ENCODE peak calls at places on chromosomes 4 and X, in five cellular contexts. O is naive thymus-derived CD4-positive, alpha-beta T cell; P is upper lobe of right lung; F is esophagus squamous epithelium; R is upper lobe of left lung. H is an unnamed sample.

GRCh38 chr4:80231180-80231579 is 33.9 kb downstream of the PRDM8 start:
- DNase-seq in P (no peak), F (no peak), R (no peak), O (no peak), H (no peak)

GRCh38 chr4:64341711-64342110 is 67.5 kb downstream of the TECRL start:
- DNase-seq in F (no peak), R (no peak), P (no peak), O (no peak), H (no peak)

GRCh38 chr4:73068496-73069337 is 799 bp downstream of the COX18 start:
- DNase-seq in F (no peak), P (no peak), O (no peak), R (no peak), H (no peak)

GRCh38 chr4:123351713-123352112 is 44.9 kb upstream of the SPRY1 start:
- DNase-seq in F (no peak), R (no peak), P (no peak), O (no peak), H (no peak)

GRCh38 chrX:30693999-30694650 is 40.9 kb downstream of the GK start:
- DNase-seq in R (no peak), P (no peak), O (no peak), F (no peak), H (no peak)

GRCh38 chrX:122907375-122907774 is 276.7 kb upstream of the GRIA3 start:
- DNase-seq in F (no peak), R (no peak), O (no peak), P (no peak), H (no peak)

GRCh38 chrX:102651242-102651967 is at the start of gene GPRASP1:
- DNase-seq in R (peak; percentile 41), O (peak; percentile 50), P (peak; percentile 72), F (peak; percentile 9), H (peak; percentile 85)

GRCh38 chr4:41360911-41361830 is 104.4 kb downstream of the UCHL1 start:
- DNase-seq in O (no peak), F (no peak), P (peak; percentile 74), R (peak; percentile 50), H (peak; percentile 66)

GRCh38 chrX:13888284-13888683 is 71.4 kb upstream of the GPM6B start:
- DNase-seq in F (no peak), R (no peak), O (no peak), P (no peak), H (no peak)

GRCh38 chrX:11558972-11559371 is 106.7 kb downstream of the ARHGAP6 start:
- DNase-seq in O (no peak), R (no peak), P (peak; percentile 45), F (no peak), H (no peak)

GRCh38 chrX:132968282-132968681 is 9.9 kb upstream of the HS6ST2 start:
- DNase-seq in R (no peak), P (no peak), F (no peak), O (no peak), H (no peak)

GRCh38 chrX:44314259-44314734 is 29.2 kb downstream of the EFHC2 start:
- DNase-seq in P (no peak), R (peak; percentile 35), F (no peak), O (no peak), H (no peak)

GRCh38 chr4:55754754-55755350 is 64.7 kb upstream of the EXOC1L start:
- DNase-seq in P (no peak), O (no peak), R (no peak), F (no peak), H (no peak)

GRCh38 chr4:105150511-105150910 is 3.8 kb downstream of the TET2 start:
- DNase-seq in R (no peak), P (no peak), O (no peak), F (no peak), H (no peak)

GRCh38 chrX:40009462-40009851 is 88.3 kb downstream of the BCOR start:
- DNase-seq in O (no peak), F (no peak), R (no peak), P (no peak), H (no peak)

GRCh38 chrX:49842603-49843002 is 13.5 kb downstream of the PAGE4 start:
- DNase-seq in R (no peak), F (no peak), O (no peak), P (no peak), H (no peak)

GRCh38 chr4:123017078-123017477 is 94.7 kb upstream of the NUDT6 start:
- DNase-seq in R (no peak), F (no peak), O (no peak), P (no peak), H (no peak)

GRCh38 chrX:22376369-22376768 is 103.7 kb downstream of the CBLL2 start:
- DNase-seq in P (no peak), O (no peak), R (no peak), F (no peak), H (no peak)

GRCh38 chr4:107044170-107044569 is 8.1 kb upstream of the DKK2 start:
- DNase-seq in O (no peak), F (no peak), P (no peak), R (no peak), H (no peak)

GRCh38 chr4:36255575-36255974 is 11.3 kb upstream of the ARAP2 start:
- DNase-seq in R (peak; percentile 27), F (no peak), P (no peak), O (no peak), H (no peak)

GRCh38 chr4:98284640-98285046 is 23.5 kb downstream of the RAP1GDS1 start:
- DNase-seq in P (no peak), R (no peak), O (no peak), F (no peak), H (no peak)

GRCh38 chr4:168540086-168540864 is 43.4 kb downstream of the PALLD start:
- DNase-seq in P (no peak), F (no peak), R (no peak), O (no peak), H (no peak)

GRCh38 chr4:160026720-160027119 is 923.8 kb downstream of the RAPGEF2 start:
- DNase-seq in R (no peak), P (no peak), F (no peak), O (no peak), H (no peak)

GRCh38 chr4:176123710-176124407 is 58.2 kb downstream of the WDR17 start:
- DNase-seq in O (no peak), F (no peak), P (no peak), R (peak; percentile 33), H (no peak)

GRCh38 chr4:185782523-185782922 is 29.5 kb downstream of the SORBS2 start:
- DNase-seq in R (no peak), O (no peak), P (no peak), F (no peak), H (no peak)

GRCh38 chr4:72319596-72319995 is 249.4 kb downstream of the ADAMTS3 start:
- DNase-seq in P (no peak), O (no peak), F (no peak), R (no peak), H (no peak)

GRCh38 chr4:53346920-53347852 is 18.7 kb downstream of the SCFD2 start:
- DNase-seq in R (no peak), O (no peak), F (no peak), P (no peak), H (no peak)

GRCh38 chr4:110266136-110266535 is 67.7 kb upstream of the ELOVL6 start:
- DNase-seq in R (no peak), P (no peak), F (no peak), O (no peak), H (no peak)

GRCh38 chr4:140904904-140905303 is 148.7 kb upstream of the TBC1D9 start:
- DNase-seq in F (no peak), O (no peak), R (no peak), P (no peak), H (no peak)

GRCh38 chrX:22095306-22095705 is 63.2 kb downstream of the PHEX start:
- DNase-seq in F (no peak), O (no peak), R (no peak), P (no peak), H (peak; percentile 46)

GRCh38 chr4:184293552-184293951 is 75.9 kb upstream of the ENPP6 start:
- DNase-seq in R (peak; percentile 67), P (no peak), O (no peak), F (no peak), H (no peak)

GRCh38 chrX:31293409-31293808 is 221.6 kb upstream of the FTHL17 start:
- DNase-seq in F (no peak), P (no peak), O (no peak), R (no peak), H (no peak)

GRCh38 chr4:40915318-40916217 is 165.8 kb downstream of the NSUN7 start:
- DNase-seq in R (no peak), F (no peak), P (no peak), O (no peak), H (no peak)

GRCh38 chr4:165079476-165079875 is 25.8 kb downstream of the TRIM75 start:
- DNase-seq in R (no peak), O (no peak), F (no peak), P (no peak), H (peak; percentile 55)

GRCh38 chr4:116361782-116362181 is 723.6 kb downstream of the TRAM1L1 start:
- DNase-seq in F (no peak), O (no peak), R (no peak), P (no peak), H (peak; percentile 39)

DNA sequence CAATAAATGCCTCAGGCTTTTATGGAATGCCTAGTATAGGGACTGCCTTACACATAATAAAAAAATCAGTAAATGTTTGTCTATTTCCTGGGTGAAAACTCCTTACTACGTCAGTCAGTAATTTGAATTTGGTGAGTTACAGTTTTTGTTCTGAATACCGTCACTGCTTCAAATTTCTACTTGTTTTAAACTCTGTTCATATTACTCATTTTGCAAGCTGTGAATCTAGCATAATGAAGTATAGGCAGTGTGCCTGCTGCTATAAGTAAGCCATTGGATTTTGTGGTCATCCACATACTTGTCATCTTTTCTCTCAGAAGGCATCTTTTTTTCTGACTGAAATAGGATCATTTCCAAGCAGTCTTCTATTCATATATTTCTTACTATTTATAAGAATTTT is 43.1 kb downstream of the SYNPO2 start:
- DNase-seq in P (no peak), O (no peak), R (no peak), F (no peak), H (no peak)
- H3K4me1 ChIP-seq in P (no peaks in the 10 kb centered on the region), O (no peaks in the 10 kb centered on the region), R (no peaks in the 10 kb centered on the region), F (no peaks in the 10 kb centered on the region), H (peaks cover 20% of the 10 kb centered on the region)

GRCh38 chr4:23888421-23889319 is 1.2 kb downstream of the PPARGC1A start:
- DNase-seq in F (no peak), O (no peak), P (no peak), R (no peak), H (no peak)
- H3K27ac ChIP-seq in F (peak overlapping the region; percentile 75), O (no peak overlapping the region), P (peak overlapping the region; percentile 77), R (peak overlapping the region; percentile 67), H (no peak overlapping the region)

GRCh38 chr4:70903282-70903603 is 1.1 kb downstream of the MOB1B start:
- DNase-seq in P (no peak), F (no peak), O (no peak), R (no peak), H (no peak)
- H3K4me1 ChIP-seq in P (no peaks in the 10 kb centered on the region), F (no peaks in the 10 kb centered on the region), O (peaks cover 6% of the 10 kb centered on the region), R (peaks cover 5% of the 10 kb centered on the region), H (no peaks in the 10 kb centered on the region)

GRCh38 chrX:48493890-48494364 is 14.9 kb upstream of the PORCN start:
- DNase-seq in R (no peak), P (no peak), F (no peak), O (no peak), H (peak; percentile 71)

GRCh38 chrX:48489892-48490291 is 13.9 kb downstream of the FTSJ1 start:
- DNase-seq in O (no peak), F (no peak), R (no peak), P (no peak), H (peak; percentile 4)

GRCh38 chrX:48491809-48492208 is 15.8 kb downstream of the FTSJ1 start:
- DNase-seq in F (no peak), R (no peak), O (no peak), P (no peak), H (no peak)

GRCh38 chrX:48490661-48491060 is 14.7 kb downstream of the FTSJ1 start:
- DNase-seq in F (no peak), P (no peak), R (no peak), O (no peak), H (no peak)

GRCh38 chrX:48492293-48492910 is 16.4 kb upstream of the PORCN start:
- DNase-seq in P (no peak), O (no peak), F (no peak), R (no peak), H (no peak)
- H3K27ac ChIP-seq in P (no peak overlapping the region), O (no peak overlapping the region), F (no peak overlapping the region), R (no peak overlapping the region), H (no peak overlapping the region)

H was measured in aorta.